ENCODE peak calls at places on chromosomes 6 and 20, in seven cellular contexts. T is esophagus muscularis mucosa, N is hepatocyte, Z is epithelial cell of esophagus, Q is cardiac muscle cell, V is brain microvascular endothelial cell, Y is Panc1. D is an unnamed sample.

GRCh38 chr6:128519931-128520435 is 416 bp downstream of the PTPRK start:
- DNase-seq in Q (no peak), V (no peak), Y (no peak), T (no peak), Z (peak), N (no peak), D (peak)

GRCh38 chr20:52748235-52748950 is 223.8 kb upstream of the TSHZ2 start:
- DNase-seq in Y (no peak), Q (no peak), Z (no peak), V (no peak), N (no peak), T (peak), D (no peak)

GRCh38 chr6:75094614-75095321 is 111.1 kb downstream of the COL12A1 start:
- DNase-seq in T (no peak), Y (no peak), N (peak), Z (no peak), V (peak), Q (no peak), D (no peak)

GRCh38 chr6:14254505-14254904 is 136.9 kb downstream of the CD83 start:
- DNase-seq in Y (no peak), Q (no peak), V (no peak), N (no peak), Z (no peak), T (no peak), D (peak)

GRCh38 chr6:4936681-4937041 is 67.2 kb downstream of the RPP40 start:
- DNase-seq in Z (peak), T (no peak), Q (peak), Y (no peak), V (peak), N (peak), D (peak)

GRCh38 chr6:33860706-33861474 is 57.1 kb upstream of the MLN start:
- DNase-seq in V (no peak), Q (no peak), N (no peak), Y (no peak), Z (peak), T (no peak), D (no peak)

GRCh38 chr20:62921119-62921687 is 5.1 kb downstream of the DIDO1 start:
- DNase-seq in Y (no peak), Q (peak), N (peak), Z (peak), T (no peak), V (peak), D (peak)

GRCh38 chr20:10651227-10651990 is 22.4 kb downstream of the JAG1 start:
- DNase-seq in Q (no peak), Z (no peak), N (peak), T (no peak), V (peak), Y (no peak), D (no peak)

GRCh38 chr6:72789145-72789544 is 167.3 kb downstream of the KCNQ5 start:
- DNase-seq in N (no peak), Y (no peak), Z (no peak), V (no peak), T (no peak), Q (no peak), D (no peak)

GRCh38 chr6:140082867-140083297 is 708.4 kb upstream of the CITED2 start:
- DNase-seq in Q (no peak), T (no peak), V (peak), N (no peak), Y (no peak), Z (peak), D (no peak)

GRCh38 chr6:113381957-113382356 is 475.2 kb upstream of the MARCKS start:
- DNase-seq in Q (peak), T (no peak), Y (no peak), V (peak), Z (peak), N (no peak), D (peak)

GRCh38 chr6:34115396-34116314 is 30.2 kb downstream of the GRM4 start:
- DNase-seq in Z (peak), V (no peak), Q (peak), Y (no peak), T (no peak), N (peak), D (peak)

GRCh38 chr6:130913119-130913518 is 85.9 kb downstream of the SMLR1 start:
- DNase-seq in V (no peak), Y (no peak), Z (peak), Q (no peak), N (no peak), T (no peak), D (peak)

GRCh38 chr6:11847515-11848244 is 69.1 kb upstream of the ADTRP start:
- DNase-seq in Y (no peak), T (no peak), N (peak), V (peak), Q (peak), Z (no peak), D (no peak)

GRCh38 chr6:120083186-120083585 is 733.6 kb upstream of the MAN1A1 start:
- DNase-seq in N (no peak), V (no peak), Q (no peak), T (no peak), Y (no peak), Z (no peak), D (no peak)

GRCh38 chr6:120077489-120077888 is 727.9 kb upstream of the MAN1A1 start:
- DNase-seq in V (no peak), Q (peak), Z (peak), T (no peak), Y (no peak), N (peak), D (no peak)
- TF ChIP-seq CTCF in V (no peak), Q (peak), Z (peak), T (no peak), Y (peak), N (peak), D (no peak)

GRCh38 chr6:109076421-109076820 is 18.2 kb downstream of the SESN1 start:
- DNase-seq in V (no peak), Q (no peak), T (no peak), N (no peak), Y (no peak), Z (peak), D (no peak)
- TF ChIP-seq CTCF in V (no peak), Q (no peak), T (no peak), N (no peak), Y (no peak), Z (no peak), D (no peak)

GRCh38 chr6:53064726-53065265 is 408 bp upstream of the FBXO9 start:
- DNase-seq in N (peak), V (peak), Q (peak), Y (peak), Z (peak), T (peak), D (peak)
- TF ChIP-seq CTCF in N (no peak), V (peak), Q (no peak), Y (no peak), Z (peak), T (no peak), D (no peak)

DNA sequence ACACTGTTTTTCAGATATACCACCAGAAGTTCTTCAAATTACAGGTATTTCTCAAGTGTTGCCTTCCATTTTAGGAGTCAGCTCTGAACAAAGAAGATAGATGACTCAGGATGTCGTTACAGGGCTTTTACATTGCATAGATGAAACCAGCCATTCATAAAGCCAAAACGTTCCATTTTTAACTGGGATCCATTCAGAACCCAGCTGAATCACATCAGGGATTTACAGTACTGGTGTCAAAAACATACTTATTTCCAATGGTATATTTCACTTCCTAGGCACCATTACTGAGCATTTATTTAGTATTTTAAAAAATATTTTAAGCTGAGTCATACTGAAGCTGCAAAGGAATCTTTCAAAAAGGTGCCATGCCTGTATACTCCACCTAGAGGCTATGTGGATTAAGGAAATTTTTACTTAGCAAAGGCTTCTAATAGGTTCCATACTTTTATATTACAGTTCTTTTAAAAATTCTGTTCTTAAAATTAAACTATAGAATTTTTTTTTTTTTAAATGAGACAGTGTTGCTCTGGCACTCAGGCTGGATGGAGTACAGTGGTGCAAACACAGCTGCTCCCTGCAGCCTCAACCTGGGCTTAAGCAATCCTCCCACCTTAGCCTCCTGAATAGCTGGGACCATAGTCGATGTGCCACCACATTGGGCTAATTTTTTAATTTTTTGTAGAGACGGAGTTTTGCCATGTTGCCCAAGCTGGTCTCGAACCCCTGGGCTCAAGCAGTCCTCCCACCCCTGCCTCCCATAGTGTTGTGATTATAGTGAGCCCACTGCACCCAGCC is 2.6 kb downstream of the ASF1A start:
- DNase-seq in Y (peak), V (peak), N (peak), Z (peak), Q (peak), T (no peak), D (peak)
- TF ChIP-seq CTCF in Y (peak), V (peak), N (peak), Z (peak), Q (peak), T (no peak), D (no peak)

GRCh38 chr6:26223213-26223612 is 136.0 kb downstream of the HFE start:
- DNase-seq in T (no peak), Z (peak), N (no peak), Y (no peak), V (no peak), Q (peak), D (no peak)

GRCh38 chr6:26223677-26224546 is 136.7 kb downstream of the HFE start:
- DNase-seq in Q (peak), V (peak), N (peak), T (no peak), Y (no peak), Z (peak), D (peak)

GRCh38 chr6:26224547-26224912 is 137.3 kb downstream of the HFE start:
- DNase-seq in Q (no peak), V (no peak), Z (no peak), N (no peak), T (no peak), Y (no peak), D (no peak)

GRCh38 chr6:26225848-26226590 is 138.8 kb downstream of the HFE start:
- DNase-seq in N (no peak), Q (peak), Z (peak), V (no peak), Y (no peak), T (no peak), D (no peak)

DNA sequence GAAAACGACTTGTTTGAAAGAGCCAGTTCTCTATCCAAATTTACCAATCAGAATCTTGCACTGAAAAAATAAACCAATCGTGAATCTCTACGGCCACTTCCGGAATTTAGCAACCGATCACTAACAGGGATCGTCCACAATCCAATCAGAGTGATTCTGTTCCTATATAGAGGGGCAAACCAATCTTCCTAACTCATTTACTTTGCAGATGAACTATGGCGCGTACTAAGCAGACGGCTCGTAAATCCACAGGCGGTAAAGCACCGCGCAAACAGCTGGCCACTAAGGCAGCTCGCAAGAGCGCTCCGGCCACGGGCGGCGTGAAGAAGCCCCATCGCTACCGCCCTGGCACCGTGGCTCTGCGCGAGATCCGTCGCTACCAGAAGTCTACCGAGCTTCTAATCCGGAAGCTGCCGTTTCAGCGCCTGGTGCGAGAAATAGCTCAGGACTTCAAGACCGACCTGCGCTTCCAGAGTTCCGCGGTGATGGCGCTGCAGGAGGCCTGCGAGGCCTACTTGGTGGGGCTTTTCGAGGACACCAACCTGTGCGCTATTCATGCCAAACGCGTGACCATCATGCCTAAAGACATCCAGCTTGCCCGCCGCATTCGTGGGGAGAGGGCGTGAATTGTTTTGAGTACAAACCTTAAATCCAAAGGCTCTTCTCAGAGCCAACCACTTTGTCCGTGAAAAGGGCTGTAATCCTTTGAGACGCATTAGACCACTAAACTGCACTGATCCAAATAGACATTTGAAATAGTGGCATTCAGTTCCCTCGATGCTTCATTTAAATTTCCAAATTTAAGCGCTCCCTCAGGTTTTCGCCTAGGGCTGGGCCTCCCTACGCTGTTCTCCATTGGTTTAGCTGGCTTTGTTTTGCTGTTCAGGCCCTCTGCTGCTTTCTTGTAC is 138.0 kb downstream of the HFE start:
- DNase-seq in Z (peak), Q (peak), T (no peak), N (peak), V (peak), Y (no peak), D (no peak)
- TF ChIP-seq CTCF in Z (peak), Q (peak), T (no peak), N (peak), V (peak), Y (no peak), D (no peak)

D was measured in GM13976.